ENCODE peak calls at places on chromosomes 4 and X, in six cellular contexts. H, C, P, E, R and W are unnamed samples.
A peak's percentile ranks its signal among the peaks of the same experiment; 100 is the strongest.

GRCh38 chrX:10549280-10549679 is 71.1 kb downstream of the MID1 start:
- DNase-seq in H (no peak), E (no peak), C (no peak), P (no peak), R (no peak), W (no peak)

GRCh38 chr4:155445306-155445705 is 68.5 kb upstream of the MAP9 start:
- DNase-seq in H (no peak), C (no peak), E (no peak), R (no peak), P (no peak), W (no peak)

GRCh38 chrX:119753639-119754257 is 4.6 kb upstream of the SOWAHD start:
- DNase-seq in R (peak; percentile 58), E (no peak), C (no peak), P (no peak), H (no peak), W (peak; percentile 32)

GRCh38 chr4:48340905-48341775 is at the start of gene SLAIN2:
- DNase-seq in R (peak; percentile 100), H (peak; percentile 100), E (peak; percentile 100), P (peak; percentile 100), C (peak; percentile 99), W (peak; percentile 100)

GRCh38 chrX:11755724-11756123 is 2.3 kb upstream of the MSL3 start:
- DNase-seq in P (no peak), H (no peak), C (no peak), R (no peak), E (no peak), W (no peak)

GRCh38 chr4:53060278-53060677 is 198.2 kb downstream of the RASL11B start:
- DNase-seq in H (no peak), E (no peak), P (no peak), C (no peak), R (no peak), W (no peak)

GRCh38 chr4:59818656-59819055 is 1381.5 kb upstream of the ADGRL3 start:
- DNase-seq in E (no peak), H (no peak), R (no peak), C (no peak), P (no peak), W (no peak)

GRCh38 chrX:110056419-110056818 is 53.5 kb downstream of the TMEM164 start:
- DNase-seq in P (no peak), E (no peak), H (no peak), C (no peak), R (no peak), W (no peak)

GRCh38 chr4:15778742-15779231 is 659 bp downstream of the CD38 start:
- DNase-seq in C (peak; percentile 48), P (peak; percentile 39), H (peak; percentile 85), E (peak; percentile 80), R (peak; percentile 81), W (peak; percentile 91)

GRCh38 chrX:10795721-10796120 is 175.3 kb upstream of the MID1 start:
- DNase-seq in C (no peak), P (no peak), H (no peak), R (no peak), E (no peak), W (no peak)

GRCh38 chrX:10052906-10053625 is 85.9 kb downstream of the CLDN34 start:
- DNase-seq in P (no peak), R (no peak), C (no peak), H (no peak), E (no peak), W (no peak)

GRCh38 chr4:38696697-38697096 is 32.7 kb downstream of the KLF3 start:
- DNase-seq in E (no peak), C (no peak), H (no peak), R (no peak), P (no peak), W (no peak)

GRCh38 chr4:56465599-56466295 is 1.7 kb upstream of the SRP72 start:
- DNase-seq in P (no peak), R (no peak), C (no peak), E (no peak), H (no peak), W (no peak)

GRCh38 chr4:112858751-112859150 is 190.7 kb upstream of the ANK2 start:
- DNase-seq in P (no peak), C (no peak), E (no peak), H (no peak), R (no peak), W (no peak)

GRCh38 chr4:112860731-112861377 is 188.6 kb upstream of the ANK2 start:
- DNase-seq in C (no peak), P (no peak), R (no peak), E (no peak), H (no peak), W (no peak)

GRCh38 chr4:112859456-112860184 is 189.8 kb upstream of the ANK2 start:
- DNase-seq in R (no peak), C (no peak), H (no peak), E (no peak), P (no peak), W (no peak)

GRCh38 chr4:112862318-112862674 is 187.2 kb upstream of the ANK2 start:
- DNase-seq in P (no peak), E (no peak), R (no peak), C (no peak), H (no peak), W (no peak)

DNA sequence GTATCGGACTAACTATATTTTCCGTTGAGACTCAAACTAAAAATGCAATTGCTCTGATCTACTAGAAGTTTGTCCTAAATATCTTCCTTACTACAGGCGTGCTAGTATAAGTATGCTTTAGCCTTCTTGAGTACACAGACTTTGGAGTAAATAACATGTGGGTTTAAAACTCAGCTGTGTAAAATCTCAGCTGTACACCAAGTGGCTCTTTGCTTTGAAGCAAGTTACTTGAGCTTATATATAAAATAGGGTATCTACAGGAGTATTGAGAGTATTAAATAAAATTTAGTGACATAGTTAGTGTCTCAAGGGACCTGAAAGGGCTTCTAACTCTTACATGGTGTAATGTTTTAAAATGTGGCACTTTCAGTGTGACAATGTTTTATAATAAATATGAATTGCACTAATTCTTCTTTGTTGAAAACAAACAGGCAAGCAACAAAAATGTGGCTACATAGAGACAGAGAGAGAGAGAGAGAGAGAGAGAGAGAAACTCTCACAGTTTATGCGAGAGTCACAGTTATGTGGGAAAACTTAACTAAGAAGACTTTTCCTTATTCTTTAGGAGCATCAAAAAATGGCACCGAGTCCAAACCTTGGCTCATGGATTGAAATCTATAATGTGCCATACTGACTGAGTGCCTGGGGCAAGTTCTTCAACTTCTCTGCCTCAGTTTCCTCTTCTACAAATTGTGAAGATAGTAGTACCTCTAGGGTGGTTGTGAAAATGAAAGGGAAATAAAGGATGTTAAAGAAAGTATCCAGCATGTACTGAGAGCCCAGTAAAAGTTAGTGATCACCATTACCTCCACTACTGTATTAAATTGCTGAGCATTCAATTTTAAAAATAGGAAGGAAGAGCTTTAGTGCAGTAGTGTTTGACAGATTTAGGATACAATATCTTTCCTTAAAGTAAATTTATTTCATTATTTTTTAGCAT is 187.8 kb upstream of the ANK2 start:
- DNase-seq in C (no peak), H (no peak), R (no peak), E (no peak), P (no peak), W (no peak)
- H3K4me1 ChIP-seq in C (peaks cover 5% of the 10 kb centered on the region), H (no peaks in the 10 kb centered on the region), R (no peaks in the 10 kb centered on the region), E (no peaks in the 10 kb centered on the region), P (peaks cover 24% of the 10 kb centered on the region), W (no peaks in the 10 kb centered on the region)

GRCh38 chr4:19689511-19689910 is 562.2 kb upstream of the SLIT2 start:
- DNase-seq in C (no peak), P (no peak), E (no peak), H (no peak), R (no peak), W (no peak)
- TF ChIP-seq CTCF in C (no peak), P (no peak), E (no peak), H (no peak), R (no peak), W (no peak)

GRCh38 chrX:68675466-68675865 is 28.0 kb downstream of the STARD8 start:
- DNase-seq in E (no peak), C (no peak), R (no peak), P (no peak), H (no peak), W (no peak)

GRCh38 chrX:68677998-68678397 is 30.5 kb downstream of the STARD8 start:
- DNase-seq in R (no peak), C (no peak), E (no peak), P (no peak), H (no peak), W (no peak)

GRCh38 chrX:68672581-68673318 is 25.3 kb downstream of the STARD8 start:
- DNase-seq in E (no peak), H (no peak), P (peak; percentile 62), R (no peak), C (no peak), W (no peak)

GRCh38 chrX:68671221-68671620 is 23.8 kb downstream of the STARD8 start:
- DNase-seq in R (no peak), H (no peak), C (no peak), E (no peak), P (no peak), W (no peak)

DNA sequence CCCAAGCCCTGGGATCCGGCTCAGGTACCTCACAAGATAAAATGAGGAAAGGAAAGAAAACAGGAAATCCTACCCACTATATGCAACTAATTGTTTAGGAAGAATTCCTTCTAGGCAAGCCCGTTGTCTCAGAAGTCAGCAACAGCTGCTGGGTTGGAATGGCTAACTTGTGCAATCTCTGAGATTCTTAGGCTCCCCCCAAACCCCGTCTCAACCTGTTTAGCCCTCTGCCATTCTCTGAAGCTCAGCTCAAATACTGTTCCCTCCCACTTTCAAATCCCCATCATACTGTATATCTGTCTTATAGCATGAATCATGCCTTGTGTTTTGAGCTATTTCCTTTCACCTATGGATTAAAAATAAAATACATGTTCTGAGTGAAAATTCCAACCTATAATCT is 28.9 kb downstream of the STARD8 start:
- DNase-seq in E (no peak), P (no peak), H (no peak), C (no peak), R (no peak), W (no peak)
- H3K4me1 ChIP-seq in E (no peaks in the 10 kb centered on the region), P (peaks cover 24% of the 10 kb centered on the region), H (no peaks in the 10 kb centered on the region), C (no peaks in the 10 kb centered on the region), R (no peaks in the 10 kb centered on the region), W (no peaks in the 10 kb centered on the region)

DNA sequence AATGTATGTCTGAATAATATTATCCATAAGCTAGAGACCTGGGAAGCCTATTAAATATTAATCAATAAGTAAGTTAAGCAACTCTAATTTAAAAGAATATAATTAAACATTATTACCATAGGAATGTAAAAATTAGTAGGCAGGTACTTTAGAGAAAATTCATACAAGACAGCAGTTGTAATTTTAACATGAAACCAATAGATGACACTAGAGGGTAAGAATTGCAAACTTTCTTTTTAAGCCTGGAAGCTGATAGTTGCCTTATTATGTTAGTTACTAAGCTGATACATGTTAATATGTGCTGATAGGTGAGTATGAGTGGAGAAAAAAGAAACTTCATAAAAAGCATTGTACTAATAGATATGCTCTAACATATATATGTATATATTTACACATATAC is 1157.4 kb downstream of the FAM133A start:
- DNase-seq in E (no peak), R (no peak), P (no peak), C (no peak), H (no peak), W (no peak)
- TF ChIP-seq CTCF in E (peak; percentile 19), R (no peak), P (peak; percentile 55), C (no peak), H (peak; percentile 28), W (no peak)